ENCODE peak calls at places on chromosomes 3 and 15, in eight cellular contexts. Y is GM23248, C is neural progenitor cell, V is OCI-LY7, W is PC-3, S is SK-N-SH, I is HCT116, O is GM23338. F is an unnamed sample.

GRCh38 chr3:53643757-53644156 is 149.3 kb downstream of the CACNA1D start:
- DNase-seq in Y (no peak), C (peak), V (no peak), W (no peak), S (no peak), I (no peak), O (peak), F (no peak)

GRCh38 chr15:35013370-35013769 is 25.3 kb upstream of the ZNF770 start:
- DNase-seq in Y (no peak), C (no peak), V (no peak), W (no peak), S (no peak), I (no peak), O (no peak), F (no peak)

GRCh38 chr15:85118581-85118980 is 136.9 kb downstream of the PDE8A start:
- DNase-seq in Y (no peak), C (no peak), V (no peak), W (no peak), S (no peak), I (no peak), O (no peak), F (no peak)

GRCh38 chr3:186093271-186093900 is 15.5 kb downstream of the ETV5 start:
- DNase-seq in Y (no peak), C (no peak), V (no peak), W (no peak), S (no peak), I (no peak), O (peak), F (no peak)

GRCh38 chr3:155417119-155417517 is 123.6 kb upstream of the STRIT1 start:
- DNase-seq in Y (no peak), C (no peak), V (no peak), W (no peak), S (no peak), I (no peak), O (no peak), F (no peak)

GRCh38 chr3:62732183-62732904 is 142.9 kb downstream of the CADPS start:
- DNase-seq in Y (no peak), C (no peak), V (peak), W (no peak), S (no peak), I (no peak), O (no peak), F (peak)

GRCh38 chr3:48268936-48269551 is 28.1 kb downstream of the ZNF589 start:
- DNase-seq in Y (no peak), C (no peak), V (no peak), W (no peak), S (no peak), I (no peak), O (no peak), F (peak)

GRCh38 chr3:14203521-14204079 is 25.0 kb downstream of the LSM3 start:
- DNase-seq in Y (peak), C (peak), V (peak), W (peak), S (peak), I (peak), O (peak), F (peak)

GRCh38 chr3:129506272-129506742 is 22.1 kb upstream of the RHO start:
- DNase-seq in Y (no peak), C (no peak), V (no peak), W (no peak), S (peak), I (no peak), O (no peak), F (no peak)

GRCh38 chr3:128845695-128846491 is 33.5 kb upstream of the ACAD9 start:
- DNase-seq in Y (peak), C (peak), V (peak), W (no peak), S (peak), I (peak), O (peak), F (peak)

GRCh38 chr3:183298708-183299153 is 45.7 kb downstream of the B3GNT5 start:
- DNase-seq in Y (peak), C (peak), V (no peak), W (peak), S (no peak), I (no peak), O (peak), F (peak)

GRCh38 chr15:33244471-33244870 is 50.0 kb upstream of the FMN1 start:
- DNase-seq in Y (no peak), C (no peak), V (no peak), W (no peak), S (no peak), I (no peak), O (no peak), F (no peak)

GRCh38 chr3:120093923-120094775 is at the start of gene GSK3B:
- DNase-seq in Y (peak), C (peak), V (peak), W (no peak), S (peak), I (peak), O (no peak), F (peak)

GRCh38 chr3:126127452-126127851 is 43.5 kb upstream of the SLC41A3 start:
- DNase-seq in Y (no peak), C (no peak), V (no peak), W (no peak), S (no peak), I (no peak), O (no peak), F (no peak)

GRCh38 chr3:50396502-50396901 is 37.2 kb upstream of the TMEM115 start:
- DNase-seq in Y (no peak), C (no peak), V (no peak), W (peak), S (no peak), I (peak), O (no peak), F (no peak)

GRCh38 chr15:63440756-63441155 is 59.1 kb upstream of the CA12 start:
- DNase-seq in Y (no peak), C (no peak), V (no peak), W (no peak), S (no peak), I (no peak), O (no peak), F (no peak)

GRCh38 chr15:89409184-89409992 is 74.8 kb upstream of the POLG start:
- DNase-seq in Y (no peak), C (peak), V (no peak), W (no peak), S (no peak), I (no peak), O (no peak), F (no peak)

GRCh38 chr15:70098170-70098460 is 398 bp upstream of the TLE3 start:
- DNase-seq in Y (no peak), C (no peak), V (no peak), W (no peak), S (no peak), I (no peak), O (no peak), F (no peak)

GRCh38 chr3:167876603-167877325 is 141.2 kb downstream of the SERPINI1 start:
- DNase-seq in Y (peak), C (no peak), V (no peak), W (peak), S (no peak), I (peak), O (no peak), F (peak)
- H3K4me3 ChIP-seq in Y (no peak), C (no peak), V (no peak), W (no peak), S (no peak), I (no peak), O (no peak), F (no peak)

GRCh38 chr3:171809513-171810277 is 588 bp downstream of the PLD1 start:
- DNase-seq in Y (peak), C (peak), V (no peak), W (peak), S (peak), I (no peak), O (peak), F (peak)
- TF ChIP-seq EZH2phosphoT487 in Y (no peak), C (peak), V (no peak), W (no peak), S (no peak), I (no peak), O (no peak), F (no peak)

DNA sequence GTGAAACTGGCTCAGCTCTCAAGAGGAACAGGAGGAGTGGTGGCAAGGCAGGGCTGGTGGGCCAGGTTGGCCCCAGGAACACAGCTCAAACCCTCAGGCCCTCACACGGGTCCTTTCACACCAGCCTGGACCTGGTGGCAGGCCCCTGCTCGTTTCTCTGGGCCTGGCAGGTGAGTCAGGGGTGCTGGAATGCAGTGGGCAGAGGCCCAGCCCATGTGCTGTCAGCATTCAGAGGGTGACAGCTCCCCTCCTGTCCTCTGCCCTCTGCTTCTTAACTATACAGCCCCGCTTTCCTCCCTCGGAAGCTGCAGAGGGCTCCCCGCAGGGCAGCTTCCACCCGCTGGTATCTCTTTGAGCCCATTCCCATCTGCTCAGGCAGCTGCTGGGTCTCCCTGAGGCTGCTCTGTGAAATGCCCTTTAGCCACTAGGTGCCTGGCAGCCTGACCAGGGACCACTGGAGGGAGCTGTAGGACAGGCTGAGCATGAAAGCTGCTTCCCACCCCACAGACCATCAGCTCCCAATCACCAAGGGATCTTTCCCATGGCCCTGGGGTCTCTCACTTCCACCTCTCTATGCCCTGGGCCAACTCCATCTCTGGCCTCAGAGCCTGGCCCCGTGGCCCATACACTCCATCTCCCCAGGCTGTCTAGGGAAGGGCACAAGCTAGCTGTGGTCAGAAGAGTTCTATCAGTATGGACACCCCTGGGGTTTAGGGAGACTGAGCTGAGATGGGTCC is 24.8 kb downstream of the SHF start:
- DNase-seq in Y (peak), C (peak), V (peak), W (peak), S (peak), I (peak), O (peak), F (peak)
- H3K4me2 ChIP-seq in Y (no peak), C (no peak), V (no peak), W (peak), S (peak), I (peak), O (no peak), F (no peak)

GRCh38 chr3:195105841-195106417 is 165.0 kb downstream of the XXYLT1 start:
- DNase-seq in Y (no peak), C (no peak), V (no peak), W (peak), S (no peak), I (no peak), O (no peak), F (no peak)

GRCh38 chr3:195105389-195105788 is 165.6 kb downstream of the XXYLT1 start:
- DNase-seq in Y (no peak), C (no peak), V (no peak), W (peak), S (no peak), I (no peak), O (no peak), F (peak)

GRCh38 chr3:195107593-195107992 is 163.4 kb downstream of the XXYLT1 start:
- DNase-seq in Y (no peak), C (no peak), V (no peak), W (no peak), S (no peak), I (no peak), O (no peak), F (no peak)

GRCh38 chr3:195104340-195104739 is 166.6 kb downstream of the XXYLT1 start:
- DNase-seq in Y (no peak), C (no peak), V (no peak), W (no peak), S (no peak), I (no peak), O (no peak), F (no peak)

DNA sequence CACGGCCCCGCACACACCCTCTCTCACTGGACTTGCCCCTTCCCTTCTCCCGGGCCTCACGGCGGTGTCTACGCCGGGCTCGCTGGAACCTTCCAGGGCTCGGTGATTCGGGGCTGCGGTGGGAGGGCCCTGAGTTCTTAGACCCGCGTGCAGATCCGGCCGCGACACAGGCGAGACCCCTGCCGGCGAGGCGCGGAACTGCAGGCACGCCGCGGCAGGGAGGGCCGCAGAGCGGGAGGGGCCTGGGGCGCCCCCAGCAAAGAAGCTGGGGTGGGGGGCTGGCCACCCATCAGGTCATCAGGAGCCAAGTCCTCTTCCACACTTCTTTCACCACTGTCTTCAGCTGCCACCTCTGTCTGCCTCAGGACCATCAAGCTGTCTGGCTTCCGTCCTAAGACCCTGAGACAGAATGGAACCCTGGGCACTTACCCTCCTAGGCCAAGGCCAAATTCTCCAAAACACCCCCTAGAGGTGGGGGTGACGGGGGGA is 164.5 kb downstream of the XXYLT1 start:
- DNase-seq in Y (peak), C (peak), V (peak), W (peak), S (peak), I (no peak), O (peak), F (peak)
- H3K4me3 ChIP-seq in Y (peak), C (no peak), V (no peak), W (peak), S (no peak), I (no peak), O (peak), F (no peak)

DNA sequence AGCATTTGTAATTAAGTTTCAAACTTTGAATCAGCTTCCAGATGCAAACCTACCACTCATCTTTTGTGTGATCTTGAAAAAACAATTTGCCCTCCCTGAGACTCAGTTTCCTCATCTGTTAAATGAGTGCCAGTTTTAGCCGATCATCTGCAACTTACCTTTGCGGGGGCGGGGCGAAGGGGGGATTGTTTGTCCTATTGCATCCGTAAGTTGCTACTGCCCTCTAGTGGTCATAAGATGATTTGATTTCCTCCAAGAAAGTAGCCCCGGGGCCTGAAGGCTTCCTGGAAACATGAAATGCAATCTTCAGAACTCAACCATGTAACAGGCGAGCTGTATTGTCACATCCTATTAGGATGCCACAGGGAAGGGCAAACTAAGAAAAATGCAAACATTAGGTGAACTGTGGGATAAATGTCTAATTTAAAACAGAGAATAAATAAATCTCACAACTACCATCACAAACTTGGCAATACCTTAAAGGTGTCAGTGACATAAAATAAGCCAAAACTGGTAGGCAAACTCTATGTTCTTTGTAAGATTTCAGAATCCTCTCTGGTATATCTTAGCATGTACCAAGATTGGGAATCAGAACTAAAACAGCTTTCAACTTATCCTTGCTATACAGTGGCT is 63.5 kb upstream of the CLDN18 start:
- DNase-seq in Y (peak), C (peak), V (peak), W (peak), S (peak), I (peak), O (peak), F (peak)
- TF ChIP-seq EZH2phosphoT487 in Y (no peak), C (no peak), V (no peak), W (no peak), S (no peak), I (no peak), O (no peak), F (no peak)